ENCODE peak calls at places on chromosomes 13 and 19, in eight cellular contexts. One of them, this sample, is unnamed.

GRCh38 chr13:100235311-100235901 is 146.5 kb downstream of the PCCA start:
- DNase-seq in sigmoid colon: no peak
- DNase-seq in stomach: no peak
- DNase-seq in upper lobe of left lung: no peak
- DNase-seq in A549: peak; percentile 23
- DNase-seq in transverse colon: no peak
- DNase-seq in suprapubic skin: no peak
- DNase-seq in ovary: no peak
- DNase-seq in this sample: peak; percentile 70

GRCh38 chr13:58452123-58452623 is 820.6 kb downstream of the PCDH17 start:
- DNase-seq in upper lobe of left lung: no peak
- DNase-seq in suprapubic skin: no peak
- DNase-seq in sigmoid colon: no peak
- DNase-seq in transverse colon: no peak
- DNase-seq in A549: no peak
- DNase-seq in stomach: no peak
- DNase-seq in ovary: no peak
- DNase-seq in this sample: no peak

GRCh38 chr19:52248256-52248655 is 21.1 kb upstream of the ZNF766 start:
- DNase-seq in A549: no peak
- DNase-seq in transverse colon: peak; percentile 66
- DNase-seq in upper lobe of left lung: no peak
- DNase-seq in stomach: peak; percentile 61
- DNase-seq in suprapubic skin: no peak
- DNase-seq in ovary: peak; percentile 49
- DNase-seq in sigmoid colon: no peak
- DNase-seq in this sample: peak; percentile 44

GRCh38 chr13:112892759-112893569 is 76.0 kb upstream of the MCF2L start:
- DNase-seq in stomach: peak; percentile 61
- DNase-seq in transverse colon: peak; percentile 52
- DNase-seq in upper lobe of left lung: peak; percentile 59
- DNase-seq in sigmoid colon: no peak
- DNase-seq in ovary: no peak
- DNase-seq in suprapubic skin: no peak
- DNase-seq in A549: no peak
- DNase-seq in this sample: no peak

GRCh38 chr19:31478241-31478640 is 129.0 kb upstream of the TSHZ3 start:
- DNase-seq in upper lobe of left lung: no peak
- DNase-seq in ovary: no peak
- DNase-seq in A549: no peak
- DNase-seq in suprapubic skin: no peak
- DNase-seq in sigmoid colon: no peak
- DNase-seq in stomach: no peak
- DNase-seq in transverse colon: no peak
- DNase-seq in this sample: no peak

GRCh38 chr13:74444877-74445479 is 310.8 kb upstream of the KLF12 start:
- DNase-seq in upper lobe of left lung: no peak
- DNase-seq in stomach: no peak
- DNase-seq in ovary: no peak
- DNase-seq in transverse colon: no peak
- DNase-seq in A549: no peak
- DNase-seq in suprapubic skin: no peak
- DNase-seq in sigmoid colon: no peak
- DNase-seq in this sample: no peak

GRCh38 chr13:72295173-72295572 is 428.2 kb upstream of the DACH1 start:
- DNase-seq in upper lobe of left lung: no peak
- DNase-seq in A549: no peak
- DNase-seq in sigmoid colon: no peak
- DNase-seq in suprapubic skin: no peak
- DNase-seq in stomach: no peak
- DNase-seq in ovary: no peak
- DNase-seq in transverse colon: no peak
- DNase-seq in this sample: no peak

GRCh38 chr19:39906283-39906682 is 28.2 kb downstream of the FCGBP start:
- DNase-seq in suprapubic skin: no peak
- DNase-seq in sigmoid colon: no peak
- DNase-seq in ovary: no peak
- DNase-seq in upper lobe of left lung: no peak
- DNase-seq in stomach: no peak
- DNase-seq in A549: no peak
- DNase-seq in transverse colon: no peak
- DNase-seq in this sample: no peak

GRCh38 chr19:19372656-19373416 is 32.6 kb upstream of the GATAD2A start:
- DNase-seq in A549: peak; percentile 8
- DNase-seq in stomach: peak; percentile 74
- DNase-seq in sigmoid colon: peak; percentile 82
- DNase-seq in suprapubic skin: no peak
- DNase-seq in upper lobe of left lung: no peak
- DNase-seq in transverse colon: peak; percentile 86
- DNase-seq in ovary: no peak
- DNase-seq in this sample: no peak

GRCh38 chr13:20424559-20424852 is 101.2 kb downstream of the CRYL1 start:
- DNase-seq in ovary: no peak
- DNase-seq in stomach: no peak
- DNase-seq in transverse colon: no peak
- DNase-seq in suprapubic skin: no peak
- DNase-seq in sigmoid colon: no peak
- DNase-seq in upper lobe of left lung: no peak
- DNase-seq in A549: no peak
- DNase-seq in this sample: no peak

GRCh38 chr19:46206176-46206575 is 23.4 kb upstream of the IGFL1 start:
- DNase-seq in A549: no peak
- DNase-seq in stomach: no peak
- DNase-seq in suprapubic skin: no peak
- DNase-seq in transverse colon: no peak
- DNase-seq in upper lobe of left lung: no peak
- DNase-seq in sigmoid colon: no peak
- DNase-seq in ovary: no peak
- DNase-seq in this sample: no peak

GRCh38 chr13:114203536-114203935 is 24.5 kb downstream of the CFAP97D2 start:
- DNase-seq in suprapubic skin: no peak
- DNase-seq in A549: no peak
- DNase-seq in upper lobe of left lung: no peak
- DNase-seq in ovary: no peak
- DNase-seq in stomach: no peak
- DNase-seq in sigmoid colon: no peak
- DNase-seq in transverse colon: no peak
- DNase-seq in this sample: no peak

GRCh38 chr19:7926021-7926726 is at the start of gene CTXN1:
- DNase-seq in A549: peak; percentile 40
- DNase-seq in suprapubic skin: no peak
- DNase-seq in transverse colon: peak; percentile 81
- DNase-seq in upper lobe of left lung: peak; percentile 97
- DNase-seq in ovary: peak; percentile 87
- DNase-seq in sigmoid colon: peak; percentile 88
- DNase-seq in stomach: peak; percentile 79
- DNase-seq in this sample: peak; percentile 64

GRCh38 chr19:42246143-42246868 is 3.9 kb upstream of the GSK3A start:
- DNase-seq in sigmoid colon: peak; percentile 95
- DNase-seq in suprapubic skin: peak; percentile 92
- DNase-seq in A549: peak; percentile 94
- DNase-seq in ovary: peak; percentile 82
- DNase-seq in stomach: peak; percentile 73
- DNase-seq in transverse colon: peak; percentile 74
- DNase-seq in upper lobe of left lung: no peak
- DNase-seq in this sample: peak; percentile 63

GRCh38 chr19:17779281-17779930 is 15.5 kb upstream of the B3GNT3 start:
- DNase-seq in transverse colon: peak; percentile 33
- DNase-seq in sigmoid colon: no peak
- DNase-seq in upper lobe of left lung: no peak
- DNase-seq in A549: peak; percentile 52
- DNase-seq in stomach: no peak
- DNase-seq in suprapubic skin: no peak
- DNase-seq in ovary: peak; percentile 44
- DNase-seq in this sample: peak; percentile 52

GRCh38 chr13:46961719-46962118 is 64.9 kb upstream of the HTR2A start:
- DNase-seq in sigmoid colon: no peak
- DNase-seq in suprapubic skin: no peak
- DNase-seq in A549: peak; percentile 2
- DNase-seq in ovary: no peak
- DNase-seq in stomach: no peak
- DNase-seq in transverse colon: no peak
- DNase-seq in upper lobe of left lung: no peak
- DNase-seq in this sample: no peak

GRCh38 chr13:99144306-99144705 is 56.3 kb upstream of the UBAC2 start:
- DNase-seq in ovary: no peak
- DNase-seq in stomach: no peak
- DNase-seq in A549: no peak
- DNase-seq in suprapubic skin: no peak
- DNase-seq in transverse colon: no peak
- DNase-seq in upper lobe of left lung: no peak
- DNase-seq in sigmoid colon: no peak
- DNase-seq in this sample: no peak

GRCh38 chr19:41859618-41860418 is at the start of gene RPS19:
- DNase-seq in A549: peak; percentile 100
- DNase-seq in suprapubic skin: peak; percentile 99
- DNase-seq in ovary: peak; percentile 99
- DNase-seq in upper lobe of left lung: peak; percentile 96
- DNase-seq in sigmoid colon: peak; percentile 99
- DNase-seq in transverse colon: peak; percentile 99
- DNase-seq in stomach: peak; percentile 99
- DNase-seq in this sample: peak; percentile 99

GRCh38 chr13:68378294-68378693 is 1148.2 kb upstream of the PCDH9 start:
- DNase-seq in sigmoid colon: no peak
- DNase-seq in transverse colon: no peak
- DNase-seq in upper lobe of left lung: no peak
- DNase-seq in suprapubic skin: no peak
- DNase-seq in ovary: no peak
- DNase-seq in stomach: no peak
- DNase-seq in A549: no peak
- DNase-seq in this sample: no peak

GRCh38 chr13:23463631-23464030 is 30.1 kb upstream of the SACS start:
- DNase-seq in ovary: no peak
- DNase-seq in sigmoid colon: no peak
- DNase-seq in upper lobe of left lung: no peak
- DNase-seq in suprapubic skin: no peak
- DNase-seq in stomach: no peak
- DNase-seq in transverse colon: no peak
- DNase-seq in A549: no peak
- DNase-seq in this sample: no peak

GRCh38 chr13:84098273-84098672 is 216.0 kb upstream of the SLITRK1 start:
- DNase-seq in suprapubic skin: no peak
- DNase-seq in ovary: no peak
- DNase-seq in transverse colon: no peak
- DNase-seq in upper lobe of left lung: no peak
- DNase-seq in A549: no peak
- DNase-seq in stomach: no peak
- DNase-seq in sigmoid colon: no peak
- DNase-seq in this sample: no peak

GRCh38 chr13:94352057-94352456 is 127.4 kb downstream of the DCT start:
- DNase-seq in A549: no peak
- DNase-seq in ovary: no peak
- DNase-seq in upper lobe of left lung: no peak
- DNase-seq in transverse colon: no peak
- DNase-seq in sigmoid colon: no peak
- DNase-seq in suprapubic skin: no peak
- DNase-seq in stomach: no peak
- DNase-seq in this sample: no peak

GRCh38 chr19:1796395-1797142 is 15.5 kb downstream of the ATP8B3 start:
- DNase-seq in stomach: no peak
- DNase-seq in sigmoid colon: no peak
- DNase-seq in transverse colon: no peak
- DNase-seq in ovary: peak; percentile 26
- DNase-seq in suprapubic skin: no peak
- DNase-seq in upper lobe of left lung: no peak
- DNase-seq in A549: no peak
- DNase-seq in this sample: no peak
- TF ChIP-seq EP300 in stomach: no peak
- TF ChIP-seq EP300 in sigmoid colon: no peak
- TF ChIP-seq EP300 in transverse colon: no peak
- TF ChIP-seq EP300 in ovary: no peak
- TF ChIP-seq EP300 in suprapubic skin: no peak
- TF ChIP-seq EP300 in upper lobe of left lung: no peak
- TF ChIP-seq EP300 in A549: no peak
- TF ChIP-seq EP300 in this sample: no peak

GRCh38 chr13:28641600-28641926 is 17.4 kb upstream of the POMP start:
- DNase-seq in upper lobe of left lung: no peak
- DNase-seq in suprapubic skin: no peak
- DNase-seq in A549: no peak
- DNase-seq in stomach: no peak
- DNase-seq in sigmoid colon: no peak
- DNase-seq in ovary: no peak
- DNase-seq in transverse colon: no peak
- DNase-seq in this sample: no peak
- TF ChIP-seq EP300 in upper lobe of left lung: no peak
- TF ChIP-seq EP300 in suprapubic skin: no peak
- TF ChIP-seq EP300 in A549: no peak
- TF ChIP-seq EP300 in stomach: no peak
- TF ChIP-seq EP300 in sigmoid colon: no peak
- TF ChIP-seq EP300 in ovary: no peak
- TF ChIP-seq EP300 in transverse colon: no peak
- TF ChIP-seq EP300 in this sample: no peak

DNA sequence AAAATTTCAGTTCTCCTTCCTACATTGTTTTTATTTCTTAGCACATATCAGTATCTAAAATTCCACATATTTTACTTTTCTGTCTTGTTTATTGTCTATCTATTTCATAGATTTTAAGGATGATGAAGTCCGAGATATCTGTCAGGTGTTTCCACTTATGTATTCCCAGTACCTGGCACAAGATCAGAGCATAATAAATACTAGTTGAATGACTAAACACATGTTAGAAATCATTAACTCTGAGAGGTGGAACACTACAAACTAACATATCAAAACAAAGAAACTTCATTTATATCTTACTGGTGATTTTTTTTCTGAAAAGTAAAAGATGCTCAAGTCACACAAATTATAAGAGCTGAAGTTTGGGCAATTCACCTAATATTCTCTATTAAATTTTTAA is 1208.3 kb downstream of the PCDH9 start:
- DNase-seq in sigmoid colon: no peak
- DNase-seq in A549: no peak
- DNase-seq in stomach: no peak
- DNase-seq in suprapubic skin: no peak
- DNase-seq in transverse colon: no peak
- DNase-seq in ovary: no peak
- DNase-seq in upper lobe of left lung: no peak
- DNase-seq in this sample: no peak
- TF ChIP-seq EP300 in sigmoid colon: no peak
- TF ChIP-seq EP300 in A549: no peak
- TF ChIP-seq EP300 in stomach: no peak
- TF ChIP-seq EP300 in suprapubic skin: no peak
- TF ChIP-seq EP300 in transverse colon: no peak
- TF ChIP-seq EP300 in ovary: no peak
- TF ChIP-seq EP300 in upper lobe of left lung: no peak
- TF ChIP-seq EP300 in this sample: no peak

GRCh38 chr19:16741084-16741483 is 21.4 kb downstream of the NWD1 start:
- DNase-seq in upper lobe of left lung: no peak
- DNase-seq in stomach: no peak
- DNase-seq in sigmoid colon: no peak
- DNase-seq in A549: no peak
- DNase-seq in ovary: no peak
- DNase-seq in suprapubic skin: no peak
- DNase-seq in transverse colon: no peak
- DNase-seq in this sample: no peak
- TF ChIP-seq EP300 in upper lobe of left lung: no peak
- TF ChIP-seq EP300 in stomach: no peak
- TF ChIP-seq EP300 in sigmoid colon: no peak
- TF ChIP-seq EP300 in A549: no peak
- TF ChIP-seq EP300 in ovary: no peak
- TF ChIP-seq EP300 in suprapubic skin: no peak
- TF ChIP-seq EP300 in transverse colon: no peak
- TF ChIP-seq EP300 in this sample: no peak